ENCODE peak calls at places on chromosomes 4 and X, in seven cellular contexts. One of them, this sample, is unnamed.

GRCh38 chr4:149353241-149353640 is 462.4 kb downstream of the IQCM start:
- DNase-seq in M059J: peak
- DNase-seq in activated effector memory CD4-positive, alpha-beta T cell treated with anti-CD3 and anti-CD28 coated beads, Interleukin-2, amount 50 U/mL, for 16 hours: no peak
- DNase-seq in activated T-helper 1 cell treated with anti-CD3 and anti-CD28 coated beads, Interleukin-2, amount 50 U/mL, for 16 hours: no peak
- DNase-seq in fibroblast of the conjunctiva: no peak
- DNase-seq in NCI-H345: no peak
- DNase-seq in H54: no peak
- DNase-seq in this sample: no peak

GRCh38 chr4:10336471-10336870 is 120.8 kb downstream of the ZNF518B start:
- DNase-seq in M059J: peak
- DNase-seq in activated effector memory CD4-positive, alpha-beta T cell treated with anti-CD3 and anti-CD28 coated beads, Interleukin-2, amount 50 U/mL, for 16 hours: no peak
- DNase-seq in activated T-helper 1 cell treated with anti-CD3 and anti-CD28 coated beads, Interleukin-2, amount 50 U/mL, for 16 hours: no peak
- DNase-seq in fibroblast of the conjunctiva: no peak
- DNase-seq in NCI-H345: no peak
- DNase-seq in H54: no peak
- DNase-seq in this sample: no peak

GRCh38 chr4:83234902-83235644 is 49.5 kb downstream of the COQ2 start:
- DNase-seq in M059J: no peak
- DNase-seq in activated effector memory CD4-positive, alpha-beta T cell treated with anti-CD3 and anti-CD28 coated beads, Interleukin-2, amount 50 U/mL, for 16 hours: no peak
- DNase-seq in activated T-helper 1 cell treated with anti-CD3 and anti-CD28 coated beads, Interleukin-2, amount 50 U/mL, for 16 hours: no peak
- DNase-seq in fibroblast of the conjunctiva: no peak
- DNase-seq in NCI-H345: no peak
- DNase-seq in H54: no peak
- DNase-seq in this sample: no peak

GRCh38 chrX:151789179-151789800 is 54.7 kb downstream of the CNGA2 start:
- DNase-seq in M059J: peak
- DNase-seq in activated effector memory CD4-positive, alpha-beta T cell treated with anti-CD3 and anti-CD28 coated beads, Interleukin-2, amount 50 U/mL, for 16 hours: no peak
- DNase-seq in activated T-helper 1 cell treated with anti-CD3 and anti-CD28 coated beads, Interleukin-2, amount 50 U/mL, for 16 hours: no peak
- DNase-seq in fibroblast of the conjunctiva: peak
- DNase-seq in NCI-H345: no peak
- DNase-seq in H54: peak
- DNase-seq in this sample: peak

GRCh38 chr4:10619220-10619619 is 65.3 kb downstream of the CLNK start:
- DNase-seq in M059J: peak
- DNase-seq in activated effector memory CD4-positive, alpha-beta T cell treated with anti-CD3 and anti-CD28 coated beads, Interleukin-2, amount 50 U/mL, for 16 hours: no peak
- DNase-seq in activated T-helper 1 cell treated with anti-CD3 and anti-CD28 coated beads, Interleukin-2, amount 50 U/mL, for 16 hours: no peak
- DNase-seq in fibroblast of the conjunctiva: peak
- DNase-seq in NCI-H345: peak
- DNase-seq in H54: no peak
- DNase-seq in this sample: peak

GRCh38 chrX:44974462-44974861 is 101.5 kb downstream of the KDM6A start:
- DNase-seq in M059J: peak
- DNase-seq in activated effector memory CD4-positive, alpha-beta T cell treated with anti-CD3 and anti-CD28 coated beads, Interleukin-2, amount 50 U/mL, for 16 hours: no peak
- DNase-seq in activated T-helper 1 cell treated with anti-CD3 and anti-CD28 coated beads, Interleukin-2, amount 50 U/mL, for 16 hours: no peak
- DNase-seq in fibroblast of the conjunctiva: no peak
- DNase-seq in NCI-H345: no peak
- DNase-seq in H54: no peak
- DNase-seq in this sample: peak

GRCh38 chrX:107710617-107711391 is 64.8 kb downstream of the TSC22D3 start:
- DNase-seq in M059J: peak
- DNase-seq in activated effector memory CD4-positive, alpha-beta T cell treated with anti-CD3 and anti-CD28 coated beads, Interleukin-2, amount 50 U/mL, for 16 hours: peak
- DNase-seq in activated T-helper 1 cell treated with anti-CD3 and anti-CD28 coated beads, Interleukin-2, amount 50 U/mL, for 16 hours: no peak
- DNase-seq in fibroblast of the conjunctiva: peak
- DNase-seq in NCI-H345: no peak
- DNase-seq in H54: peak
- DNase-seq in this sample: peak

GRCh38 chr4:22391548-22391947 is 124.3 kb downstream of the ADGRA3 start:
- DNase-seq in M059J: peak
- DNase-seq in activated effector memory CD4-positive, alpha-beta T cell treated with anti-CD3 and anti-CD28 coated beads, Interleukin-2, amount 50 U/mL, for 16 hours: no peak
- DNase-seq in activated T-helper 1 cell treated with anti-CD3 and anti-CD28 coated beads, Interleukin-2, amount 50 U/mL, for 16 hours: no peak
- DNase-seq in fibroblast of the conjunctiva: no peak
- DNase-seq in NCI-H345: no peak
- DNase-seq in H54: no peak
- DNase-seq in this sample: no peak

GRCh38 chrX:155048997-155049619 is 21.8 kb downstream of the CMC4 start:
- DNase-seq in M059J: peak
- DNase-seq in activated effector memory CD4-positive, alpha-beta T cell treated with anti-CD3 and anti-CD28 coated beads, Interleukin-2, amount 50 U/mL, for 16 hours: peak
- DNase-seq in activated T-helper 1 cell treated with anti-CD3 and anti-CD28 coated beads, Interleukin-2, amount 50 U/mL, for 16 hours: no peak
- DNase-seq in fibroblast of the conjunctiva: peak
- DNase-seq in NCI-H345: peak
- DNase-seq in H54: no peak
- DNase-seq in this sample: peak

GRCh38 chr4:65495439-65495838 is 174.8 kb downstream of the EPHA5 start:
- DNase-seq in M059J: no peak
- DNase-seq in activated effector memory CD4-positive, alpha-beta T cell treated with anti-CD3 and anti-CD28 coated beads, Interleukin-2, amount 50 U/mL, for 16 hours: no peak
- DNase-seq in activated T-helper 1 cell treated with anti-CD3 and anti-CD28 coated beads, Interleukin-2, amount 50 U/mL, for 16 hours: no peak
- DNase-seq in fibroblast of the conjunctiva: no peak
- DNase-seq in NCI-H345: no peak
- DNase-seq in H54: no peak
- DNase-seq in this sample: no peak

GRCh38 chr4:172985552-172985951 is 183.1 kb upstream of the GALNT7 start:
- DNase-seq in M059J: peak
- DNase-seq in activated effector memory CD4-positive, alpha-beta T cell treated with anti-CD3 and anti-CD28 coated beads, Interleukin-2, amount 50 U/mL, for 16 hours: no peak
- DNase-seq in activated T-helper 1 cell treated with anti-CD3 and anti-CD28 coated beads, Interleukin-2, amount 50 U/mL, for 16 hours: no peak
- DNase-seq in fibroblast of the conjunctiva: no peak
- DNase-seq in NCI-H345: no peak
- DNase-seq in H54: no peak
- DNase-seq in this sample: peak

GRCh38 chr4:55172694-55173287 is 47.4 kb upstream of the KDR start:
- DNase-seq in M059J: peak
- DNase-seq in activated effector memory CD4-positive, alpha-beta T cell treated with anti-CD3 and anti-CD28 coated beads, Interleukin-2, amount 50 U/mL, for 16 hours: no peak
- DNase-seq in activated T-helper 1 cell treated with anti-CD3 and anti-CD28 coated beads, Interleukin-2, amount 50 U/mL, for 16 hours: no peak
- DNase-seq in fibroblast of the conjunctiva: no peak
- DNase-seq in NCI-H345: no peak
- DNase-seq in H54: no peak
- DNase-seq in this sample: peak

GRCh38 chr4:17787315-17787714 is 5.9 kb upstream of the FAM184B start:
- DNase-seq in M059J: peak
- DNase-seq in activated effector memory CD4-positive, alpha-beta T cell treated with anti-CD3 and anti-CD28 coated beads, Interleukin-2, amount 50 U/mL, for 16 hours: no peak
- DNase-seq in activated T-helper 1 cell treated with anti-CD3 and anti-CD28 coated beads, Interleukin-2, amount 50 U/mL, for 16 hours: no peak
- DNase-seq in fibroblast of the conjunctiva: no peak
- DNase-seq in NCI-H345: no peak
- DNase-seq in H54: no peak
- DNase-seq in this sample: peak

GRCh38 chrX:84047339-84047738 is 140.7 kb downstream of the RPS6KA6 start:
- DNase-seq in M059J: no peak
- DNase-seq in activated effector memory CD4-positive, alpha-beta T cell treated with anti-CD3 and anti-CD28 coated beads, Interleukin-2, amount 50 U/mL, for 16 hours: no peak
- DNase-seq in activated T-helper 1 cell treated with anti-CD3 and anti-CD28 coated beads, Interleukin-2, amount 50 U/mL, for 16 hours: no peak
- DNase-seq in fibroblast of the conjunctiva: no peak
- DNase-seq in NCI-H345: no peak
- DNase-seq in H54: no peak
- DNase-seq in this sample: no peak

GRCh38 chrX:71173440-71173839 is 28.8 kb downstream of the NLGN3 start:
- DNase-seq in M059J: no peak
- DNase-seq in activated effector memory CD4-positive, alpha-beta T cell treated with anti-CD3 and anti-CD28 coated beads, Interleukin-2, amount 50 U/mL, for 16 hours: no peak
- DNase-seq in activated T-helper 1 cell treated with anti-CD3 and anti-CD28 coated beads, Interleukin-2, amount 50 U/mL, for 16 hours: no peak
- DNase-seq in fibroblast of the conjunctiva: no peak
- DNase-seq in NCI-H345: no peak
- DNase-seq in H54: no peak
- DNase-seq in this sample: no peak

GRCh38 chrX:2719774-2720447 is 28.8 kb downstream of the CD99 start:
- DNase-seq in M059J: no peak
- DNase-seq in activated effector memory CD4-positive, alpha-beta T cell treated with anti-CD3 and anti-CD28 coated beads, Interleukin-2, amount 50 U/mL, for 16 hours: no peak
- DNase-seq in activated T-helper 1 cell treated with anti-CD3 and anti-CD28 coated beads, Interleukin-2, amount 50 U/mL, for 16 hours: no peak
- DNase-seq in fibroblast of the conjunctiva: no peak
- DNase-seq in NCI-H345: no peak
- DNase-seq in H54: no peak
- DNase-seq in this sample: no peak

GRCh38 chrX:40479777-40480318 is 100.9 kb upstream of the ATP6AP2 start:
- DNase-seq in M059J: peak
- DNase-seq in activated effector memory CD4-positive, alpha-beta T cell treated with anti-CD3 and anti-CD28 coated beads, Interleukin-2, amount 50 U/mL, for 16 hours: no peak
- DNase-seq in activated T-helper 1 cell treated with anti-CD3 and anti-CD28 coated beads, Interleukin-2, amount 50 U/mL, for 16 hours: no peak
- DNase-seq in fibroblast of the conjunctiva: no peak
- DNase-seq in NCI-H345: no peak
- DNase-seq in H54: no peak
- DNase-seq in this sample: peak

GRCh38 chrX:15441464-15441863 is 51.7 kb downstream of the PIR start:
- DNase-seq in M059J: no peak
- DNase-seq in activated effector memory CD4-positive, alpha-beta T cell treated with anti-CD3 and anti-CD28 coated beads, Interleukin-2, amount 50 U/mL, for 16 hours: no peak
- DNase-seq in activated T-helper 1 cell treated with anti-CD3 and anti-CD28 coated beads, Interleukin-2, amount 50 U/mL, for 16 hours: no peak
- DNase-seq in fibroblast of the conjunctiva: no peak
- DNase-seq in NCI-H345: no peak
- DNase-seq in H54: no peak
- DNase-seq in this sample: no peak

GRCh38 chr4:185305979-185306442 is 89.7 kb downstream of the LRP2BP start:
- DNase-seq in M059J: peak
- DNase-seq in activated effector memory CD4-positive, alpha-beta T cell treated with anti-CD3 and anti-CD28 coated beads, Interleukin-2, amount 50 U/mL, for 16 hours: no peak
- DNase-seq in activated T-helper 1 cell treated with anti-CD3 and anti-CD28 coated beads, Interleukin-2, amount 50 U/mL, for 16 hours: no peak
- DNase-seq in fibroblast of the conjunctiva: peak
- DNase-seq in NCI-H345: peak
- DNase-seq in H54: peak
- DNase-seq in this sample: peak

GRCh38 chr4:61202638-61203495 is 2.7 kb downstream of the ADGRL3 start:
- DNase-seq in M059J: no peak
- DNase-seq in activated effector memory CD4-positive, alpha-beta T cell treated with anti-CD3 and anti-CD28 coated beads, Interleukin-2, amount 50 U/mL, for 16 hours: no peak
- DNase-seq in activated T-helper 1 cell treated with anti-CD3 and anti-CD28 coated beads, Interleukin-2, amount 50 U/mL, for 16 hours: no peak
- DNase-seq in fibroblast of the conjunctiva: no peak
- DNase-seq in NCI-H345: peak
- DNase-seq in H54: no peak
- DNase-seq in this sample: peak

GRCh38 chrX:46559062-46559461 is 13.8 kb upstream of the ZNF674 start:
- DNase-seq in M059J: no peak
- DNase-seq in activated effector memory CD4-positive, alpha-beta T cell treated with anti-CD3 and anti-CD28 coated beads, Interleukin-2, amount 50 U/mL, for 16 hours: no peak
- DNase-seq in activated T-helper 1 cell treated with anti-CD3 and anti-CD28 coated beads, Interleukin-2, amount 50 U/mL, for 16 hours: no peak
- DNase-seq in fibroblast of the conjunctiva: no peak
- DNase-seq in NCI-H345: no peak
- DNase-seq in H54: no peak
- DNase-seq in this sample: no peak

GRCh38 chrX:3609800-3610199 is 103.6 kb downstream of the PRKX start:
- DNase-seq in M059J: peak
- DNase-seq in activated effector memory CD4-positive, alpha-beta T cell treated with anti-CD3 and anti-CD28 coated beads, Interleukin-2, amount 50 U/mL, for 16 hours: no peak
- DNase-seq in activated T-helper 1 cell treated with anti-CD3 and anti-CD28 coated beads, Interleukin-2, amount 50 U/mL, for 16 hours: no peak
- DNase-seq in fibroblast of the conjunctiva: peak
- DNase-seq in NCI-H345: no peak
- DNase-seq in H54: peak
- DNase-seq in this sample: peak

GRCh38 chrX:10243056-10243455 is 86.3 kb downstream of the CLCN4 start:
- DNase-seq in M059J: no peak
- DNase-seq in activated effector memory CD4-positive, alpha-beta T cell treated with anti-CD3 and anti-CD28 coated beads, Interleukin-2, amount 50 U/mL, for 16 hours: no peak
- DNase-seq in activated T-helper 1 cell treated with anti-CD3 and anti-CD28 coated beads, Interleukin-2, amount 50 U/mL, for 16 hours: no peak
- DNase-seq in fibroblast of the conjunctiva: no peak
- DNase-seq in NCI-H345: peak
- DNase-seq in H54: no peak
- DNase-seq in this sample: no peak

GRCh38 chr4:69881173-69881773 is 21.3 kb upstream of the SULT1E1 start:
- DNase-seq in M059J: peak
- DNase-seq in activated effector memory CD4-positive, alpha-beta T cell treated with anti-CD3 and anti-CD28 coated beads, Interleukin-2, amount 50 U/mL, for 16 hours: no peak
- DNase-seq in activated T-helper 1 cell treated with anti-CD3 and anti-CD28 coated beads, Interleukin-2, amount 50 U/mL, for 16 hours: no peak
- DNase-seq in fibroblast of the conjunctiva: peak
- DNase-seq in NCI-H345: peak
- DNase-seq in H54: no peak
- DNase-seq in this sample: peak

GRCh38 chr4:108492816-108493595 is 127.4 kb upstream of the RPL34 start:
- DNase-seq in M059J: no peak
- DNase-seq in activated effector memory CD4-positive, alpha-beta T cell treated with anti-CD3 and anti-CD28 coated beads, Interleukin-2, amount 50 U/mL, for 16 hours: peak
- DNase-seq in activated T-helper 1 cell treated with anti-CD3 and anti-CD28 coated beads, Interleukin-2, amount 50 U/mL, for 16 hours: no peak
- DNase-seq in fibroblast of the conjunctiva: no peak
- DNase-seq in NCI-H345: no peak
- DNase-seq in H54: no peak
- DNase-seq in this sample: peak

GRCh38 chrX:124333862-124334261 is 1.4 kb downstream of the TEX13D start:
- DNase-seq in M059J: no peak
- DNase-seq in activated effector memory CD4-positive, alpha-beta T cell treated with anti-CD3 and anti-CD28 coated beads, Interleukin-2, amount 50 U/mL, for 16 hours: no peak
- DNase-seq in activated T-helper 1 cell treated with anti-CD3 and anti-CD28 coated beads, Interleukin-2, amount 50 U/mL, for 16 hours: no peak
- DNase-seq in fibroblast of the conjunctiva: no peak
- DNase-seq in NCI-H345: no peak
- DNase-seq in H54: no peak
- DNase-seq in this sample: no peak

GRCh38 chr4:186948361-186949291 is 225.0 kb upstream of the FAT1 start:
- DNase-seq in M059J: peak
- DNase-seq in activated effector memory CD4-positive, alpha-beta T cell treated with anti-CD3 and anti-CD28 coated beads, Interleukin-2, amount 50 U/mL, for 16 hours: no peak
- DNase-seq in activated T-helper 1 cell treated with anti-CD3 and anti-CD28 coated beads, Interleukin-2, amount 50 U/mL, for 16 hours: no peak
- DNase-seq in fibroblast of the conjunctiva: no peak
- DNase-seq in NCI-H345: no peak
- DNase-seq in H54: no peak
- DNase-seq in this sample: peak

GRCh38 chr4:77126844-77127614 is 30.0 kb upstream of the CCNG2 start:
- DNase-seq in M059J: no peak
- DNase-seq in activated effector memory CD4-positive, alpha-beta T cell treated with anti-CD3 and anti-CD28 coated beads, Interleukin-2, amount 50 U/mL, for 16 hours: no peak
- DNase-seq in activated T-helper 1 cell treated with anti-CD3 and anti-CD28 coated beads, Interleukin-2, amount 50 U/mL, for 16 hours: no peak
- DNase-seq in fibroblast of the conjunctiva: no peak
- DNase-seq in NCI-H345: no peak
- DNase-seq in H54: no peak
- DNase-seq in this sample: no peak

GRCh38 chrX:153460826-153461225 is 9.6 kb downstream of the HAUS7 start:
- DNase-seq in M059J: peak
- DNase-seq in activated effector memory CD4-positive, alpha-beta T cell treated with anti-CD3 and anti-CD28 coated beads, Interleukin-2, amount 50 U/mL, for 16 hours: peak
- DNase-seq in activated T-helper 1 cell treated with anti-CD3 and anti-CD28 coated beads, Interleukin-2, amount 50 U/mL, for 16 hours: no peak
- DNase-seq in fibroblast of the conjunctiva: no peak
- DNase-seq in NCI-H345: peak
- DNase-seq in H54: peak
- DNase-seq in this sample: peak

GRCh38 chr4:127400736-127401346 is 231.9 kb upstream of the INTU start:
- DNase-seq in M059J: peak
- DNase-seq in activated effector memory CD4-positive, alpha-beta T cell treated with anti-CD3 and anti-CD28 coated beads, Interleukin-2, amount 50 U/mL, for 16 hours: no peak
- DNase-seq in activated T-helper 1 cell treated with anti-CD3 and anti-CD28 coated beads, Interleukin-2, amount 50 U/mL, for 16 hours: no peak
- DNase-seq in fibroblast of the conjunctiva: peak
- DNase-seq in NCI-H345: peak
- DNase-seq in H54: peak
- DNase-seq in this sample: peak

GRCh38 chr4:150379454-150379853 is 202.5 kb upstream of the MAB21L2 start:
- DNase-seq in M059J: peak
- DNase-seq in activated effector memory CD4-positive, alpha-beta T cell treated with anti-CD3 and anti-CD28 coated beads, Interleukin-2, amount 50 U/mL, for 16 hours: no peak
- DNase-seq in activated T-helper 1 cell treated with anti-CD3 and anti-CD28 coated beads, Interleukin-2, amount 50 U/mL, for 16 hours: no peak
- DNase-seq in fibroblast of the conjunctiva: no peak
- DNase-seq in NCI-H345: no peak
- DNase-seq in H54: no peak
- DNase-seq in this sample: no peak

GRCh38 chrX:65463550-65463949 is 71.0 kb downstream of the LAS1L start:
- DNase-seq in M059J: peak
- DNase-seq in activated effector memory CD4-positive, alpha-beta T cell treated with anti-CD3 and anti-CD28 coated beads, Interleukin-2, amount 50 U/mL, for 16 hours: no peak
- DNase-seq in activated T-helper 1 cell treated with anti-CD3 and anti-CD28 coated beads, Interleukin-2, amount 50 U/mL, for 16 hours: no peak
- DNase-seq in fibroblast of the conjunctiva: no peak
- DNase-seq in NCI-H345: no peak
- DNase-seq in H54: no peak
- DNase-seq in this sample: no peak

GRCh38 chr4:749771-750666 is 44.4 kb downstream of the PCGF3 start:
- DNase-seq in M059J: peak
- DNase-seq in activated effector memory CD4-positive, alpha-beta T cell treated with anti-CD3 and anti-CD28 coated beads, Interleukin-2, amount 50 U/mL, for 16 hours: no peak
- DNase-seq in activated T-helper 1 cell treated with anti-CD3 and anti-CD28 coated beads, Interleukin-2, amount 50 U/mL, for 16 hours: no peak
- DNase-seq in fibroblast of the conjunctiva: peak
- DNase-seq in NCI-H345: no peak
- DNase-seq in H54: no peak
- DNase-seq in this sample: no peak

GRCh38 chr4:89303989-89304388 is 3.6 kb downstream of the GPRIN3 start:
- DNase-seq in M059J: no peak
- DNase-seq in activated effector memory CD4-positive, alpha-beta T cell treated with anti-CD3 and anti-CD28 coated beads, Interleukin-2, amount 50 U/mL, for 16 hours: no peak
- DNase-seq in activated T-helper 1 cell treated with anti-CD3 and anti-CD28 coated beads, Interleukin-2, amount 50 U/mL, for 16 hours: no peak
- DNase-seq in fibroblast of the conjunctiva: no peak
- DNase-seq in NCI-H345: no peak
- DNase-seq in H54: no peak
- DNase-seq in this sample: no peak

GRCh38 chr4:106096454-106096853 is 201.2 kb downstream of the NPNT start:
- DNase-seq in M059J: no peak
- DNase-seq in activated effector memory CD4-positive, alpha-beta T cell treated with anti-CD3 and anti-CD28 coated beads, Interleukin-2, amount 50 U/mL, for 16 hours: no peak
- DNase-seq in activated T-helper 1 cell treated with anti-CD3 and anti-CD28 coated beads, Interleukin-2, amount 50 U/mL, for 16 hours: no peak
- DNase-seq in fibroblast of the conjunctiva: no peak
- DNase-seq in NCI-H345: no peak
- DNase-seq in H54: no peak
- DNase-seq in this sample: no peak

GRCh38 chr4:180809439-180809838 is 1433.8 kb upstream of the TENM3 start:
- DNase-seq in M059J: no peak
- DNase-seq in activated effector memory CD4-positive, alpha-beta T cell treated with anti-CD3 and anti-CD28 coated beads, Interleukin-2, amount 50 U/mL, for 16 hours: no peak
- DNase-seq in activated T-helper 1 cell treated with anti-CD3 and anti-CD28 coated beads, Interleukin-2, amount 50 U/mL, for 16 hours: no peak
- DNase-seq in fibroblast of the conjunctiva: no peak
- DNase-seq in NCI-H345: no peak
- DNase-seq in H54: no peak
- DNase-seq in this sample: peak

GRCh38 chr4:177446571-177446970 is 4.3 kb upstream of the AGA start:
- DNase-seq in M059J: no peak
- DNase-seq in activated effector memory CD4-positive, alpha-beta T cell treated with anti-CD3 and anti-CD28 coated beads, Interleukin-2, amount 50 U/mL, for 16 hours: no peak
- DNase-seq in activated T-helper 1 cell treated with anti-CD3 and anti-CD28 coated beads, Interleukin-2, amount 50 U/mL, for 16 hours: no peak
- DNase-seq in fibroblast of the conjunctiva: no peak
- DNase-seq in NCI-H345: no peak
- DNase-seq in H54: no peak
- DNase-seq in this sample: no peak

GRCh38 chrX:87621697-87622096 is 104.1 kb downstream of the KLHL4 start:
- DNase-seq in M059J: peak
- DNase-seq in activated effector memory CD4-positive, alpha-beta T cell treated with anti-CD3 and anti-CD28 coated beads, Interleukin-2, amount 50 U/mL, for 16 hours: no peak
- DNase-seq in activated T-helper 1 cell treated with anti-CD3 and anti-CD28 coated beads, Interleukin-2, amount 50 U/mL, for 16 hours: no peak
- DNase-seq in fibroblast of the conjunctiva: no peak
- DNase-seq in NCI-H345: no peak
- DNase-seq in H54: no peak
- DNase-seq in this sample: no peak